ENCODE peak calls at places on chromosome 6, in six cellular contexts. I is neuronal stem cell, Z is uterus, B is brain microvascular endothelial cell, F is small intestine, R is colonic mucosa. E is an unnamed sample.

GRCh38 chr6:142323377-142323776 is 21.6 kb downstream of the ADGRG6 start:
- DNase-seq in I (no peak), Z (no peak), B (no peak), F (peak; percentile 58), R (peak; percentile 32), E (no peak)

GRCh38 chr6:38755207-38755606 is 40.1 kb downstream of the DNAH8 start:
- DNase-seq in I (no peak), Z (no peak), B (no peak), F (peak; percentile 4), R (no peak), E (no peak)

GRCh38 chr6:108074057-108074358 is 533 bp downstream of the OSTM1 start:
- DNase-seq in I (no peak), Z (no peak), B (no peak), F (no peak), R (no peak), E (no peak)

GRCh38 chr6:133989525-133989924 is 36.5 kb downstream of the TBPL1 start:
- DNase-seq in I (no peak), Z (no peak), B (no peak), F (no peak), R (no peak), E (no peak)

GRCh38 chr6:152697634-152698033 is at the start of gene MYCT1:
- DNase-seq in I (no peak), Z (no peak), B (no peak), F (no peak), R (no peak), E (no peak)

GRCh38 chr6:147675281-147675680 is 166.8 kb downstream of the SAMD5 start:
- DNase-seq in I (no peak), Z (no peak), B (no peak), F (no peak), R (no peak), E (no peak)

GRCh38 chr6:89432875-89433636 is at the start of gene ANKRD6:
- DNase-seq in I (peak; percentile 80), Z (peak; percentile 65), B (peak; percentile 5), F (peak; percentile 61), R (peak; percentile 73), E (peak; percentile 64)

GRCh38 chr6:126170875-126171489 is 168.9 kb upstream of the CENPW start:
- DNase-seq in I (no peak), Z (no peak), B (no peak), F (peak; percentile 69), R (peak; percentile 43), E (no peak)

GRCh38 chr6:110409794-110410193 is 5.6 kb downstream of the DDO start:
- DNase-seq in I (no peak), Z (no peak), B (no peak), F (no peak), R (no peak), E (no peak)

GRCh38 chr6:113735487-113735886 is 121.7 kb upstream of the MARCKS start:
- DNase-seq in I (no peak), Z (no peak), B (no peak), F (no peak), R (no peak), E (no peak)

GRCh38 chr6:139308936-139309603 is 17.3 kb upstream of the TXLNB start:
- DNase-seq in I (no peak), Z (peak; percentile 31), B (peak; percentile 71), F (peak; percentile 71), R (peak; percentile 47), E (no peak)

GRCh38 chr6:122050226-122050755 is 349.2 kb upstream of the HSF2 start:
- DNase-seq in I (no peak), Z (no peak), B (no peak), F (no peak), R (no peak), E (no peak)

GRCh38 chr6:106141441-106142237 is 55.5 kb downstream of the PRDM1 start:
- DNase-seq in I (no peak), Z (no peak), B (no peak), F (peak; percentile 36), R (no peak), E (no peak)

GRCh38 chr6:38489951-38490350 is 149.8 kb downstream of the BTBD9 start:
- DNase-seq in I (no peak), Z (no peak), B (peak; percentile 33), F (no peak), R (no peak), E (no peak)

GRCh38 chr6:16158943-16159557 is 30.2 kb downstream of the MYLIP start:
- DNase-seq in I (no peak), Z (no peak), B (no peak), F (no peak), R (no peak), E (no peak)

GRCh38 chr6:6654599-6655575 is 66.4 kb downstream of the LY86 start:
- DNase-seq in I (no peak), Z (peak; percentile 49), B (peak; percentile 7), F (no peak), R (no peak), E (peak; percentile 14)

GRCh38 chr6:113306552-113307145 is 550.5 kb upstream of the MARCKS start:
- DNase-seq in I (peak; percentile 30), Z (peak; percentile 51), B (peak; percentile 9), F (peak; percentile 64), R (peak; percentile 82), E (peak; percentile 40)

GRCh38 chr6:85429346-85429745 is 20.5 kb upstream of the NT5E start:
- DNase-seq in I (no peak), Z (no peak), B (no peak), F (no peak), R (no peak), E (no peak)

GRCh38 chr6:3697609-3698008 is 53.9 kb downstream of the PXDC1 start:
- DNase-seq in I (no peak), Z (no peak), B (peak; percentile 84), F (no peak), R (no peak), E (no peak)

GRCh38 chr6:159966981-159967380 is 1.9 kb upstream of the IGF2R start:
- DNase-seq in I (no peak), Z (no peak), B (no peak), F (no peak), R (no peak), E (no peak)

GRCh38 chr6:148608211-148608951 is 138.4 kb upstream of the UST start:
- DNase-seq in I (no peak), Z (no peak), B (no peak), F (no peak), R (no peak), E (no peak)

GRCh38 chr6:36847991-36848390 is 8.7 kb upstream of the CPNE5 start:
- DNase-seq in I (no peak), Z (no peak), B (no peak), F (peak; percentile 51), R (no peak), E (no peak)

GRCh38 chr6:39430968-39431523 is 108.5 kb upstream of the KCNK16 start:
- DNase-seq in I (no peak), Z (no peak), B (no peak), F (peak; percentile 26), R (peak; percentile 33), E (peak; percentile 20)

DNA sequence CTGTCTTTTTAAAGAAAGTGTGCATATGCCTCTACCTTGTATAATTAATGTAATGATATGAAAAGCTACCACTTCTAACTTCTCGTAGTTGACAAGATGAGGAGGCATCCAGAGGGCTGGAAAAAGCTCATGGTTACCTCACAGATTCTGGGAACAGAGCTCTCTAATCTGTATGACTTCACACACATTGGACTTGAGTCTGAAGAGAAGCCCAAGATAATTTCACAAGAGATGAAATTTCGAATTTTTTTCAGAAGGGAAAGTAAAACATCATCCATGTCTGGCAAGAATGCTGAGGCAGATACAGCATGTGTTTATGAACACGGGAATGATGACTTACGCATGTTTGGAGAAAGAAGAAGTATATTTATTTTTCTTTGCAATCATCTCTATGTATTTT is 141.8 kb upstream of the TENT5A start:
- DNase-seq in I (no peak), Z (peak; percentile 26), B (peak; percentile 36), F (no peak), R (no peak), E (no peak)
- H3K4me3 ChIP-seq in I (no peak overlapping the region), Z (no peak overlapping the region), B (no peak overlapping the region), F (no peak overlapping the region), R (no peak overlapping the region), E (no peak overlapping the region)

GRCh38 chr6:33438978-33439594 is 15.3 kb upstream of the ZBTB9 start:
- DNase-seq in I (no peak), Z (no peak), B (no peak), F (no peak), R (no peak), E (no peak)
- H3K36me3 ChIP-seq in I (peaks cover 77% of the 10 kb centered on the region), Z (no peaks in the 10 kb centered on the region), B (peaks cover 48% of the 10 kb centered on the region), F (peaks cover 5% of the 10 kb centered on the region), R (no peaks in the 10 kb centered on the region), E (peaks cover 8% of the 10 kb centered on the region)

DNA sequence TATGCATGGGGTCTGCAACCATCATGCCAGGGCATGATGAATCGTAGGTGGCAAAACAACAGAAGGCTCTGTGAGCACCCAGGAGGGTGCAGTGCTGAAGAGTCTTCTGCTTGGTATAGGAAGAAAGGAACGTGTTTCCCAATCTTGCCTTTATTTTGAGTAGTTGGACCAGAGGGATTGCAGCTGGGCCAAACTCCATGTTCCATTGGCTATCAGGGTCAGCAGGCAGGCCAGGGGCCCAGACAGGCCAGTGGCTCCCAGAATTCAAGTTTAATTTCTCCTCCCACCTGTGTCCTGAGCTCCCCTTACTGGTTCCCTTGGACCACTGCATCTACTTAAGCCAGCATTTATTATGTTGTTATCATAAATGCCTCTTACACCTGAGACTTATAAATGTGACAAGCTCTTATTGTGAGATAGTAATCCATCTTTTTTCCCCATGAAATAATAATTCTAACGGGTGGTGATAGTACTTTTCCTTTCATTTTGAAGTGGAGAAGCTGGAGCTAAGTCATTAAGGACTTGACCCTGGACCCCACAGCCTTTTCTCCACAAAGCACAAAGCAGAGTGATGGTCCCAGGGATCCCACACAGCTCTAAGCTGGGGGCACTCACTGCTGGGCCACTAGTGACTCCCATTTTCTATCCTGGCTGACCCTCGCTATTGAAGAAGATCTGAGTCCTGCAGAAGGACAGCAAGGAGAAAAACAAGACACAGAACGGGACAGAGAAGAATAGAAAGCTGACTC is 809 bp upstream of the TRIM38 start:
- DNase-seq in I (no peak), Z (no peak), B (no peak), F (no peak), R (no peak), E (no peak)
- H3K4me3 ChIP-seq in I (no peak overlapping the region), Z (peak overlapping the region; percentile 60), B (peak overlapping the region; percentile 72), F (peak overlapping the region; percentile 61), R (peak overlapping the region; percentile 44), E (peak overlapping the region; percentile 65)

GRCh38 chr6:43616728-43617472 is 12.2 kb downstream of the GTPBP2 start:
- DNase-seq in I (no peak), Z (no peak), B (no peak), F (no peak), R (no peak), E (no peak)
- H3K36me3 ChIP-seq in I (peaks cover 25% of the 10 kb centered on the region), Z (no peaks in the 10 kb centered on the region), B (peaks cover 53% of the 10 kb centered on the region), F (peaks cover 2% of the 10 kb centered on the region), R (no peaks in the 10 kb centered on the region), E (peaks cover 2% of the 10 kb centered on the region)

GRCh38 chr6:130935978-130936377 is 108.8 kb downstream of the SMLR1 start:
- DNase-seq in I (no peak), Z (no peak), B (no peak), F (no peak), R (no peak), E (no peak)
- H3K4me3 ChIP-seq in I (no peak overlapping the region), Z (no peak overlapping the region), B (no peak overlapping the region), F (no peak overlapping the region), R (no peak overlapping the region), E (no peak overlapping the region)

E was measured in gastrocnemius medialis.